ENCODE peak calls at places on chromosomes 5 and 9, in five cellular contexts. P, Y, X, A and V are unnamed samples.
A peak's percentile ranks its signal among the peaks of the same experiment; 100 is the strongest.

GRCh38 chr9:79164396-79164795 is 407.4 kb upstream of the TLE4 start:
- DNase-seq in P (peak; percentile 52), Y (no peak), X (no peak), A (peak; percentile 41), V (no peak)

GRCh38 chr5:52864376-52864775 is 76.7 kb downstream of the ITGA1 start:
- DNase-seq in P (peak; percentile 88), Y (no peak), X (no peak), A (peak; percentile 75), V (no peak)

GRCh38 chr9:37079370-37080164 is 40.8 kb upstream of the ZCCHC7 start:
- DNase-seq in P (peak; percentile 90), Y (peak; percentile 94), X (peak; percentile 96), A (peak; percentile 96), V (peak; percentile 65)

GRCh38 chr5:31854625-31855526 is 215.9 kb downstream of the PDZD2 start:
- DNase-seq in P (peak; percentile 71), Y (peak; percentile 73), X (peak; percentile 97), A (peak; percentile 30), V (peak; percentile 58)

GRCh38 chr5:36363101-36363500 is 61.4 kb upstream of the RANBP3L start:
- DNase-seq in P (peak; percentile 93), Y (peak; percentile 42), X (peak; percentile 82), A (peak; percentile 81), V (no peak)

GRCh38 chr5:178376906-178377582 is 144.4 kb upstream of the PHYKPL start:
- DNase-seq in P (peak; percentile 3), Y (no peak), X (no peak), A (no peak), V (no peak)

GRCh38 chr9:110967196-110967595 is 71.1 kb downstream of the LPAR1 start:
- DNase-seq in P (no peak), Y (no peak), X (no peak), A (no peak), V (no peak)

GRCh38 chr5:59485629-59486439 is 407.7 kb downstream of the PDE4D start:
- DNase-seq in P (peak; percentile 36), Y (no peak), X (no peak), A (no peak), V (no peak)

GRCh38 chr9:93949694-93950449 is 5.3 kb downstream of the BARX1 start:
- DNase-seq in P (no peak), Y (peak; percentile 74), X (peak; percentile 75), A (no peak), V (no peak)

GRCh38 chr5:95669985-95670384 is 12.8 kb downstream of the SPATA9 start:
- DNase-seq in P (no peak), Y (no peak), X (no peak), A (no peak), V (no peak)

GRCh38 chr5:170303564-170303963 is 6.0 kb upstream of the LCP2 start:
- DNase-seq in P (no peak), Y (no peak), X (no peak), A (no peak), V (no peak)

GRCh38 chr5:395156-395920 is 47.6 kb upstream of the EXOC3 start:
- DNase-seq in P (peak; percentile 68), Y (peak; percentile 28), X (peak; percentile 94), A (peak; percentile 72), V (no peak)

GRCh38 chr5:25009063-25009462 is 364.3 kb upstream of the CDH10 start:
- DNase-seq in P (peak; percentile 43), Y (no peak), X (no peak), A (no peak), V (no peak)

GRCh38 chr5:144028058-144028457 is 142.4 kb downstream of the YIPF5 start:
- DNase-seq in P (peak; percentile 76), Y (no peak), X (no peak), A (peak; percentile 78), V (no peak)

GRCh38 chr5:134586866-134587524 is 45.6 kb downstream of the SAR1B start:
- DNase-seq in P (peak; percentile 68), Y (peak; percentile 94), X (peak; percentile 94), A (peak; percentile 84), V (no peak)

GRCh38 chr9:71628247-71628646 is 140.1 kb downstream of the CEMIP2 start:
- DNase-seq in P (no peak), Y (no peak), X (no peak), A (peak; percentile 32), V (no peak)

GRCh38 chr9:91761362-91761761 is 188.7 kb downstream of the ROR2 start:
- DNase-seq in P (no peak), Y (no peak), X (no peak), A (no peak), V (no peak)

GRCh38 chr9:93684806-93685553 is 108.6 kb downstream of the PHF2 start:
- DNase-seq in P (peak; percentile 16), Y (peak; percentile 32), X (peak; percentile 52), A (peak; percentile 27), V (peak; percentile 9)

GRCh38 chr5:73256012-73256411 is 83.0 kb downstream of the TMEM174 start:
- DNase-seq in P (no peak), Y (no peak), X (no peak), A (no peak), V (no peak)

GRCh38 chr5:1831257-1831656 is 30.1 kb downstream of the NDUFS6 start:
- DNase-seq in P (no peak), Y (no peak), X (no peak), A (no peak), V (no peak)

GRCh38 chr9:221989-222776 is 7.5 kb downstream of the DOCK8 start:
- DNase-seq in P (no peak), Y (no peak), X (peak; percentile 62), A (no peak), V (no peak)

GRCh38 chr5:159341914-159342313 is 11.6 kb upstream of the IL12B start:
- DNase-seq in P (peak; percentile 80), Y (no peak), X (no peak), A (peak; percentile 65), V (peak; percentile 31)

GRCh38 chr9:132354645-132355355 is at the start of gene SETX:
- DNase-seq in P (peak; percentile 95), Y (peak; percentile 98), X (peak; percentile 99), A (peak; percentile 97), V (peak; percentile 99)

GRCh38 chr5:143142596-143143435 is 260.7 kb downstream of the NR3C1 start:
- DNase-seq in P (peak; percentile 63), Y (no peak), X (peak; percentile 57), A (peak; percentile 71), V (peak; percentile 68)